ENCODE peak calls at places on chromosomes 1 and 21, in nine cellular contexts. U is ureter; R is heart left ventricle; D is stimulated activated CD8-positive, alpha-beta memory T cell treated with anti-CD3 and anti-CD28 coated beads, Interleukin-7, amount 100 ng/mL, for 4 hours; M is HS-27A; C is WERI-Rb-1; F is epithelial cell of esophagus; N is EH; T is SHP77. V is an unnamed sample.

GRCh38 chr1:26690576-26691031 is 5.2 kb upstream of the ARID1A start:
- DNase-seq in U (no peak), R (no peak), D (no peak), M (no peak), C (no peak), F (no peak), N (peak; percentile 25), T (no peak), V (no peak)

GRCh38 chr1:165395522-165396300 is 39.2 kb upstream of the LMX1A start:
- DNase-seq in U (no peak), R (no peak), D (no peak), M (no peak), C (no peak), F (peak; percentile 19), N (no peak), T (no peak), V (no peak)

GRCh38 chr1:46749921-46750404 is 31.0 kb upstream of the EFCAB14 start:
- DNase-seq in U (no peak), R (no peak), D (no peak), M (no peak), C (no peak), F (peak; percentile 79), N (no peak), T (no peak), V (no peak)

GRCh38 chr1:237795558-237795957 is 95.2 kb downstream of the ZP4 start:
- DNase-seq in U (no peak), R (no peak), D (no peak), M (no peak), C (no peak), F (no peak), N (no peak), T (no peak), V (no peak)

GRCh38 chr1:164774819-164775654 is 216.1 kb downstream of the PBX1 start:
- DNase-seq in U (no peak), R (no peak), D (no peak), M (no peak), C (peak; percentile 81), F (no peak), N (no peak), T (no peak), V (no peak)

GRCh38 chr1:229117664-229118300 is 153.1 kb upstream of the RAB4A start:
- DNase-seq in U (peak; percentile 77), R (peak; percentile 36), D (no peak), M (no peak), C (no peak), F (peak; percentile 3), N (peak; percentile 58), T (no peak), V (no peak)

GRCh38 chr21:17371470-17371869 is 141.4 kb upstream of the CXADR start:
- DNase-seq in U (no peak), R (no peak), D (no peak), M (peak; percentile 23), C (no peak), F (peak; percentile 81), N (peak; percentile 86), T (no peak), V (no peak)

GRCh38 chr1:111359376-111359775 is 68.2 kb downstream of the OVGP1 start:
- DNase-seq in U (no peak), R (no peak), D (no peak), M (no peak), C (no peak), F (no peak), N (no peak), T (no peak), V (no peak)

GRCh38 chr1:241406421-241406820 is 49.4 kb upstream of the RGS7 start:
- DNase-seq in U (no peak), R (no peak), D (no peak), M (no peak), C (no peak), F (no peak), N (peak; percentile 28), T (no peak), V (no peak)

GRCh38 chr1:31768939-31769704 is 5.0 kb upstream of the ADGRB2 start:
- DNase-seq in U (no peak), R (no peak), D (no peak), M (no peak), C (no peak), F (no peak), N (no peak), T (no peak), V (no peak)

GRCh38 chr21:39087238-39087975 is 95.8 kb downstream of the PSMG1 start:
- DNase-seq in U (no peak), R (peak; percentile 80), D (no peak), M (no peak), C (no peak), F (no peak), N (no peak), T (no peak), V (no peak)

GRCh38 chr1:92882817-92883216 is 51.0 kb downstream of the RPL5 start:
- DNase-seq in U (no peak), R (no peak), D (peak; percentile 22), M (no peak), C (no peak), F (peak; percentile 43), N (peak; percentile 67), T (no peak), V (no peak)

GRCh38 chr1:62286778-62287224 is 32.4 kb downstream of the KANK4 start:
- DNase-seq in U (no peak), R (no peak), D (no peak), M (no peak), C (peak; percentile 24), F (peak; percentile 79), N (peak; percentile 8), T (no peak), V (no peak)

GRCh38 chr1:211677659-211678058 is 2.2 kb upstream of the NEK2 start:
- DNase-seq in U (no peak), R (no peak), D (no peak), M (no peak), C (no peak), F (no peak), N (no peak), T (no peak), V (no peak)

GRCh38 chr1:200363200-200363933 is 46.5 kb downstream of the ZNF281 start:
- DNase-seq in U (no peak), R (no peak), D (no peak), M (no peak), C (no peak), F (peak; percentile 57), N (no peak), T (no peak), V (no peak)

GRCh38 chr21:36768496-36768895 is 69.6 kb downstream of the SIM2 start:
- DNase-seq in U (no peak), R (no peak), D (no peak), M (no peak), C (no peak), F (no peak), N (no peak), T (no peak), V (no peak)

GRCh38 chr1:83942914-83943313 is 56.0 kb downstream of the TTLL7 start:
- DNase-seq in U (no peak), R (no peak), D (no peak), M (no peak), C (no peak), F (peak; percentile 13), N (peak; percentile 50), T (no peak), V (no peak)

GRCh38 chr1:13813398-13814012 is 113.5 kb downstream of the PRDM2 start:
- DNase-seq in U (no peak), R (no peak), D (no peak), M (no peak), C (peak; percentile 62), F (no peak), N (peak; percentile 39), T (no peak), V (no peak)

GRCh38 chr1:226606311-226607267 is 58.0 kb downstream of the STUM start:
- DNase-seq in U (no peak), R (no peak), D (no peak), M (no peak), C (no peak), F (no peak), N (no peak), T (no peak), V (no peak)

GRCh38 chr1:17603091-17603841 is 63.8 kb downstream of the ARHGEF10L start:
- DNase-seq in U (no peak), R (no peak), D (no peak), M (no peak), C (peak; percentile 69), F (no peak), N (no peak), T (peak; percentile 89), V (no peak)

GRCh38 chr1:94106716-94107115 is 14.2 kb downstream of the ABCA4 start:
- DNase-seq in U (no peak), R (no peak), D (no peak), M (no peak), C (no peak), F (no peak), N (peak; percentile 44), T (no peak), V (no peak)

GRCh38 chr1:157213836-157214235 is 75.6 kb upstream of the ETV3 start:
- DNase-seq in U (no peak), R (no peak), D (no peak), M (no peak), C (no peak), F (no peak), N (no peak), T (no peak), V (no peak)

GRCh38 chr1:202130816-202131522 is 8.3 kb downstream of the GPR37L1 start:
- DNase-seq in U (no peak), R (no peak), D (no peak), M (no peak), C (no peak), F (no peak), N (no peak), T (no peak), V (no peak)

GRCh38 chr1:26317612-26318337 is at the start of gene CD52:
- DNase-seq in U (no peak), R (peak; percentile 32), D (peak; percentile 64), M (no peak), C (peak; percentile 80), F (no peak), N (no peak), T (no peak), V (no peak)

GRCh38 chr1:90707363-90707710 is 9.8 kb downstream of the BARHL2 start:
- DNase-seq in U (peak; percentile 56), R (no peak), D (no peak), M (no peak), C (peak; percentile 62), F (peak; percentile 69), N (peak; percentile 29), T (no peak), V (no peak)

GRCh38 chr21:45536301-45537081 is 5.7 kb downstream of the SLC19A1 start:
- DNase-seq in U (no peak), R (no peak), D (no peak), M (no peak), C (peak; percentile 95), F (no peak), N (no peak), T (no peak), V (no peak)

GRCh38 chr1:206496131-206496793 is 11.1 kb upstream of the RASSF5 start:
- DNase-seq in U (no peak), R (no peak), D (no peak), M (no peak), C (no peak), F (no peak), N (no peak), T (peak; percentile 44), V (no peak)

GRCh38 chr1:54791880-54792522 is 9.1 kb downstream of the TTC22 start:
- DNase-seq in U (no peak), R (no peak), D (no peak), M (no peak), C (peak; percentile 75), F (no peak), N (peak; percentile 20), T (peak; percentile 9), V (no peak)

GRCh38 chr1:215888159-215888558 is 321.1 kb downstream of the KCTD3 start:
- DNase-seq in U (no peak), R (no peak), D (no peak), M (no peak), C (no peak), F (peak; percentile 4), N (no peak), T (no peak), V (no peak)

GRCh38 chr1:52552236-52552504 is 722 bp downstream of the TUT4 start:
- DNase-seq in U (peak; percentile 52), R (peak; percentile 37), D (peak; percentile 65), M (peak; percentile 20), C (peak; percentile 55), F (peak; percentile 94), N (peak; percentile 55), T (peak; percentile 49), V (peak; percentile 13)

GRCh38 chr21:42827588-42827987 is 51.8 kb downstream of the WDR4 start:
- DNase-seq in U (no peak), R (no peak), D (no peak), M (no peak), C (no peak), F (no peak), N (no peak), T (no peak), V (no peak)